ENCODE peak calls at places on chromosomes 4 and X, in five cellular contexts. D, T, L, B and X are unnamed samples. For H3K36me3 and H3K27me3, the result is how much of the 10 kb centered on the place peaks cover.

GRCh38 chr4:59247032-59247431 is 1953.1 kb upstream of the ADGRL3 start:
- DNase-seq in D (no peak), T (no peak), L (no peak), B (no peak), X (no peak)

GRCh38 chrX:153681175-153681574 is 6.6 kb upstream of the SLC6A8 start:
- DNase-seq in D (no peak), T (no peak), L (no peak), B (no peak), X (peak)

GRCh38 chr4:7922466-7922865 is 17.2 kb downstream of the AFAP1 start:
- DNase-seq in D (no peak), T (no peak), L (no peak), B (no peak), X (no peak)

GRCh38 chrX:15447985-15448639 is 45.0 kb downstream of the PIR start:
- DNase-seq in D (no peak), T (no peak), L (no peak), B (no peak), X (no peak)

GRCh38 chr4:147287588-147287890 is 193.4 kb upstream of the EDNRA start:
- DNase-seq in D (no peak), T (no peak), L (no peak), B (no peak), X (no peak)

GRCh38 chrX:31165241-31166035 is 93.6 kb upstream of the FTHL17 start:
- DNase-seq in D (no peak), T (no peak), L (no peak), B (no peak), X (no peak)

GRCh38 chrX:79618280-79618679 is 251.1 kb upstream of the ITM2A start:
- DNase-seq in D (no peak), T (no peak), L (no peak), B (no peak), X (no peak)

GRCh38 chr4:870951-871350 is 45.0 kb upstream of the CPLX1 start:
- DNase-seq in D (no peak), T (no peak), L (no peak), B (no peak), X (no peak)

GRCh38 chrX:45697591-45697990 is 496.9 kb upstream of the DIPK2B start:
- DNase-seq in D (no peak), T (no peak), L (no peak), B (no peak), X (no peak)

GRCh38 chrX:74138943-74139342 is 165.0 kb upstream of the ZCCHC13 start:
- DNase-seq in D (no peak), T (no peak), L (no peak), B (no peak), X (no peak)

GRCh38 chr4:23770011-23770410 is 119.8 kb downstream of the PPARGC1A start:
- DNase-seq in D (no peak), T (no peak), L (no peak), B (no peak), X (no peak)

GRCh38 chr4:2413821-2414610 is 4.4 kb downstream of the ZFYVE28 start:
- DNase-seq in D (no peak), T (peak), L (peak), B (no peak), X (no peak)

GRCh38 chr4:42347076-42347475 is 50.2 kb upstream of the SHISA3 start:
- DNase-seq in D (no peak), T (no peak), L (no peak), B (no peak), X (no peak)
- H3K4me3 ChIP-seq in D (no peak), T (no peak), L (no peak), B (no peak), X (no peak)

GRCh38 chr4:38926917-38927316 is 59.3 kb downstream of the FAM114A1 start:
- DNase-seq in D (no peak), T (no peak), L (no peak), B (no peak), X (no peak)
- H3K36me3 ChIP-seq in D (under half), T (half or more), L (under half), B (half or more), X (under half)

DNA sequence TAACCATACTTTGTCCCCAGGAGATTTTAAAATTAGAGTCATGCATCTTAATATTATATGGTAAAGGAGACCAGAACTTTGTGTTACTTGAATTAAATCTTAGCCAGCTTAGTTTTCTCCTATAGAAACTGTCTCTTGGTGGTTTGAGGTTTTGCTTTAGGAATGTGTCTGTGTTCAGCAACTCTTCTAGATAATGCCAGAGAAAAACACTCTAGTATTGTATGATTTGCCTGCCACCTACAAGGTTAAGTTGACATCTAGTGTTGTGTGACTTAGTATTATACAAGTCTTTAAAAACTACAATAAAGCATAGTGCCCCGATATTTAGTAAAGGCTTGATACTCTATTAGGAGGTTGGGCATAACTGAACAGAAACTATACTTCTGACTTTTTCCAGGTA is 2.1 kb downstream of the UGT8 start:
- DNase-seq in D (no peak), T (no peak), L (no peak), B (no peak), X (no peak)
- H3K27me3 ChIP-seq in D (under half), T (under half), L (under half), B (under half), X (under half)

GRCh38 chrX:103910371-103910770 is 52.1 kb upstream of the TMSB15B start:
- DNase-seq in D (no peak), T (no peak), L (no peak), B (no peak), X (no peak)
- H3K4me3 ChIP-seq in D (no peak), T (no peak), L (no peak), B (no peak), X (no peak)

GRCh38 chr4:75976177-75976576 is 14.6 kb downstream of the SDAD1 start:
- DNase-seq in D (no peak), T (no peak), L (no peak), B (no peak), X (no peak)
- H3K36me3 ChIP-seq in D (under half), T (half or more), L (half or more), B (half or more), X (under half)

DNA sequence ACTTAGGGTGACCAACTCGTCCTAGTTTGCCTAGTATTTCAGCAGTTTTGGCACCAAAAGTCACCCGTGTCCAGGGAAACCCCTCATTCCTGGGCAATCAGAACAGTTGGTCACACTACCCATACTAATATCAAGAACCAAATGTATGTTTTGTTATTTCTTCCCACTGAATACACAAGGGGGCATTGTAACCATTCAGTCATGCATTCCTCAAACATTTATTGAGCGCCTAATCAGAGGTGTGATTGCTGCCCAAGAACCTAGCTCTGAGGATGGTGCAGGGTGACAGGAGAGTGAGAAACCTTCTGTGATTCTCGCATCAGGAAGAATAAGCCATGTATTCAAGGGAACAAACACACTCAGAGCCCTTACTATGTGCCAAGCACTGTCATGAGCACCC is 69.8 kb upstream of the RAI2 start:
- DNase-seq in D (no peak), T (no peak), L (no peak), B (no peak), X (no peak)
- H3K27me3 ChIP-seq in D (under half), T (under half), L (under half), B (under half), X (under half)

GRCh38 chr4:41934813-41935651 is at the start of gene TMEM33:
- DNase-seq in D (peak), T (peak), L (peak), B (peak), X (peak)
- H3K4me3 ChIP-seq in D (peak), T (peak), L (peak), B (peak), X (peak)